ENCODE peak calls at places on chromosome 5, in ten cellular contexts. C is vagina; F is transverse colon; A is cardiac fibroblast; O is NCI-H1105 treated with DMSO at 0.1 percent for 48 hours; S is ureter; B is stimulated activated CD4-positive, alpha-beta T cell treated with anti-CD3 and anti-CD28 coated beads, Interleukin-2, amount 100 ng/mL, for 48 hours; K is AG04449; P is pulmonary artery endothelial cell; V is breast epithelium. N is an unnamed sample.

GRCh38 chr5:16773990-16774389 is 157.2 kb upstream of the RETREG1 start:
- DNase-seq in C (no peak), F (no peak), A (peak; percentile 64), O (no peak), S (no peak), B (no peak), K (peak; percentile 31), P (no peak), V (no peak), N (no peak)

GRCh38 chr5:12845549-12846159 is 941.4 kb upstream of the CTNND2 start:
- DNase-seq in C (no peak), F (no peak), A (no peak), O (no peak), S (no peak), B (no peak), K (no peak), P (no peak), V (no peak), N (no peak)

GRCh38 chr5:157381746-157382145 is 78.3 kb upstream of the NIPAL4 start:
- DNase-seq in C (no peak), F (no peak), A (no peak), O (no peak), S (no peak), B (no peak), K (no peak), P (no peak), V (no peak), N (no peak)

GRCh38 chr5:27020965-27021364 is 17.4 kb downstream of the CDH9 start:
- DNase-seq in C (no peak), F (no peak), A (peak; percentile 34), O (peak; percentile 40), S (no peak), B (no peak), K (no peak), P (no peak), V (no peak), N (no peak)

GRCh38 chr5:114561415-114561814 is 199.5 kb downstream of the KCNN2 start:
- DNase-seq in C (no peak), F (no peak), A (no peak), O (no peak), S (no peak), B (no peak), K (no peak), P (no peak), V (no peak), N (no peak)

GRCh38 chr5:151811593-151812321 is 40.0 kb downstream of the G3BP1 start:
- DNase-seq in C (no peak), F (no peak), A (peak; percentile 79), O (no peak), S (no peak), B (no peak), K (no peak), P (no peak), V (no peak), N (no peak)

GRCh38 chr5:149490599-149491187 is 60.5 kb downstream of the CSNK1A1 start:
- DNase-seq in C (no peak), F (no peak), A (no peak), O (no peak), S (no peak), B (no peak), K (no peak), P (no peak), V (no peak), N (no peak)

GRCh38 chr5:115189866-115190265 is 20.2 kb upstream of the TRIM36 start:
- DNase-seq in C (no peak), F (no peak), A (no peak), O (no peak), S (no peak), B (no peak), K (no peak), P (no peak), V (no peak), N (no peak)

GRCh38 chr5:159031915-159032314 is 67.8 kb downstream of the EBF1 start:
- DNase-seq in C (no peak), F (no peak), A (no peak), O (no peak), S (no peak), B (no peak), K (no peak), P (no peak), V (no peak), N (no peak)

GRCh38 chr5:11588803-11589202 is 315.4 kb downstream of the CTNND2 start:
- DNase-seq in C (no peak), F (no peak), A (no peak), O (no peak), S (no peak), B (no peak), K (no peak), P (no peak), V (no peak), N (no peak)

GRCh38 chr5:14675865-14676300 is 11.4 kb downstream of the OTULIN start:
- DNase-seq in C (no peak), F (no peak), A (no peak), O (no peak), S (no peak), B (no peak), K (no peak), P (no peak), V (no peak), N (no peak)

GRCh38 chr5:7261049-7261448 is 134.9 kb upstream of the ADCY2 start:
- DNase-seq in C (no peak), F (no peak), A (peak; percentile 33), O (peak; percentile 8), S (no peak), B (no peak), K (peak; percentile 17), P (no peak), V (no peak), N (no peak)

GRCh38 chr5:119355636-119356383 is at the start of gene TNFAIP8:
- DNase-seq in C (no peak), F (peak; percentile 59), A (peak; percentile 58), O (peak; percentile 14), S (peak; percentile 77), B (peak; percentile 79), K (no peak), P (no peak), V (peak; percentile 53), N (no peak)

GRCh38 chr5:142221091-142221860 is 103.5 kb downstream of the SPRY4 start:
- DNase-seq in C (no peak), F (no peak), A (peak; percentile 40), O (no peak), S (no peak), B (no peak), K (no peak), P (no peak), V (no peak), N (no peak)

GRCh38 chr5:35884125-35884788 is 27.6 kb downstream of the IL7R start:
- DNase-seq in C (no peak), F (no peak), A (peak; percentile 86), O (no peak), S (no peak), B (no peak), K (peak; percentile 68), P (peak; percentile 46), V (no peak), N (no peak)

GRCh38 chr5:2656186-2656585 is 95.3 kb downstream of the IRX2 start:
- DNase-seq in C (no peak), F (no peak), A (no peak), O (no peak), S (no peak), B (no peak), K (no peak), P (no peak), V (no peak), N (no peak)